ENCODE peak calls at places on chromosomes 7 and 10, in six cellular contexts. Y, R, N, M, T and B are unnamed samples.

GRCh38 chr7:70289067-70289466 is 690.8 kb downstream of the AUTS2 start:
- DNase-seq in Y (no peak), R (no peak), N (peak; percentile 33), M (no peak), T (no peak), B (no peak)

GRCh38 chr7:93453264-93453663 is 121.3 kb downstream of the CALCR start:
- DNase-seq in Y (no peak), R (no peak), N (no peak), M (no peak), T (no peak), B (no peak)

GRCh38 chr10:24331457-24331856 is 122.5 kb downstream of the KIAA1217 start:
- DNase-seq in Y (no peak), R (no peak), N (peak; percentile 64), M (peak; percentile 93), T (no peak), B (no peak)

GRCh38 chr7:149670288-149670687 is 103.1 kb downstream of the ZNF467 start:
- DNase-seq in Y (no peak), R (no peak), N (peak; percentile 72), M (peak; percentile 46), T (peak; percentile 33), B (no peak)

GRCh38 chr10:36840793-36841192 is 284.6 kb upstream of the ANKRD30A start:
- DNase-seq in Y (no peak), R (no peak), N (no peak), M (peak; percentile 27), T (no peak), B (no peak)

GRCh38 chr10:119401671-119402395 is 140.7 kb downstream of the RGS10 start:
- DNase-seq in Y (no peak), R (no peak), N (peak; percentile 93), M (peak; percentile 99), T (no peak), B (peak; percentile 58)

GRCh38 chr7:34091330-34091917 is 186.1 kb downstream of the BMPER start:
- DNase-seq in Y (no peak), R (peak; percentile 10), N (peak; percentile 73), M (peak; percentile 89), T (no peak), B (peak; percentile 28)

GRCh38 chr7:128703605-128704004 is 31.5 kb downstream of the GARIN1A start:
- DNase-seq in Y (no peak), R (no peak), N (peak; percentile 28), M (no peak), T (no peak), B (no peak)

GRCh38 chr10:43809211-43809930 is 160.7 kb upstream of the ZNF32 start:
- DNase-seq in Y (no peak), R (no peak), N (peak; percentile 82), M (peak; percentile 92), T (no peak), B (no peak)

GRCh38 chr7:122790558-122790957 is 87.8 kb upstream of the RNF148 start:
- DNase-seq in Y (no peak), R (peak; percentile 54), N (no peak), M (no peak), T (no peak), B (no peak)

GRCh38 chr10:93073539-93074136 is at the start of gene CYP26A1:
- DNase-seq in Y (no peak), R (peak; percentile 11), N (no peak), M (no peak), T (no peak), B (no peak)

GRCh38 chr10:114856544-114857287 is 35.1 kb downstream of the FHIP2A start:
- DNase-seq in Y (no peak), R (no peak), N (peak; percentile 56), M (peak; percentile 95), T (no peak), B (peak; percentile 32)

GRCh38 chr10:125726914-125727313 is 7.4 kb downstream of the EDRF1 start:
- DNase-seq in Y (no peak), R (no peak), N (no peak), M (no peak), T (no peak), B (no peak)

GRCh38 chr7:149427893-149428292 is 33.0 kb downstream of the ZNF777 start:
- DNase-seq in Y (no peak), R (no peak), N (no peak), M (no peak), T (no peak), B (no peak)

GRCh38 chr10:68224810-68225209 is 7.1 kb downstream of the ATOH7 start:
- DNase-seq in Y (no peak), R (no peak), N (no peak), M (peak; percentile 57), T (no peak), B (no peak)

GRCh38 chr10:90652519-90652918 is 205.3 kb downstream of the HTR7 start:
- DNase-seq in Y (no peak), R (no peak), N (peak; percentile 13), M (peak; percentile 59), T (no peak), B (no peak)

GRCh38 chr10:113407218-113407617 is 145.6 kb upstream of the HABP2 start:
- DNase-seq in Y (no peak), R (no peak), N (no peak), M (no peak), T (no peak), B (no peak)

GRCh38 chr10:124974131-124974530 is 32.2 kb downstream of the ZRANB1 start:
- DNase-seq in Y (no peak), R (no peak), N (no peak), M (no peak), T (no peak), B (no peak)

GRCh38 chr10:50271564-50272250 is 20.4 kb upstream of the ASAH2 start:
- DNase-seq in Y (no peak), R (no peak), N (no peak), M (no peak), T (no peak), B (no peak)

GRCh38 chr10:29840516-29841276 is 205.9 kb upstream of the SVIL start:
- DNase-seq in Y (no peak), R (no peak), N (no peak), M (no peak), T (no peak), B (no peak)

GRCh38 chr7:95904099-95904498 is 131.7 kb downstream of the DYNC1I1 start:
- DNase-seq in Y (no peak), R (no peak), N (no peak), M (no peak), T (no peak), B (no peak)

GRCh38 chr7:96996937-96997511 is 8.3 kb upstream of the DLX6 start:
- DNase-seq in Y (no peak), R (no peak), N (no peak), M (no peak), T (no peak), B (no peak)

GRCh38 chr7:122552769-122553168 is 146.1 kb downstream of the RNF133 start:
- DNase-seq in Y (no peak), R (no peak), N (no peak), M (no peak), T (no peak), B (no peak)

GRCh38 chr10:130179640-130180039 is 43.4 kb downstream of the GLRX3 start:
- DNase-seq in Y (peak; percentile 48), R (peak; percentile 40), N (peak; percentile 30), M (peak; percentile 85), T (peak; percentile 4), B (no peak)